ENCODE peak calls at places on chromosomes 11 and 22, in five cellular contexts. Q is CD4-positive, alpha-beta T cell; X is heart right ventricle; U is LoVo; G is germinal center. H is an unnamed sample.

GRCh38 chr11:5004429-5005274 is 10.0 kb downstream of the OR51L1 start:
- DNase-seq in G (no peak), U (peak), X (peak), Q (no peak), H (peak)

GRCh38 chr22:47593911-47594311 is 831.5 kb downstream of the TBC1D22A start:
- DNase-seq in G (no peak), Q (no peak), U (no peak), X (no peak), H (no peak)

GRCh38 chr11:130423541-130424155 is 4.8 kb downstream of the ADAMTS8 start:
- DNase-seq in X (no peak), Q (no peak), U (no peak), G (no peak), H (no peak)

GRCh38 chr11:114562166-114562916 is 2.7 kb upstream of the NXPE1 start:
- DNase-seq in X (no peak), G (no peak), U (peak), Q (no peak), H (no peak)

GRCh38 chr22:48204296-48204695 is 1441.8 kb downstream of the TBC1D22A start:
- DNase-seq in G (no peak), U (no peak), Q (no peak), X (no peak), H (no peak)

GRCh38 chr11:117878314-117878938 is 2.0 kb upstream of the FXYD6 start:
- DNase-seq in G (no peak), U (no peak), Q (no peak), X (no peak), H (no peak)

GRCh38 chr11:113574586-113574985 is 99.4 kb upstream of the DRD2 start:
- DNase-seq in Q (no peak), U (no peak), G (no peak), X (no peak), H (no peak)

GRCh38 chr11:83122766-83123165 is 34.2 kb upstream of the PCF11 start:
- DNase-seq in X (no peak), U (no peak), Q (no peak), G (no peak), H (no peak)

GRCh38 chr11:131864205-131864604 is 493.8 kb downstream of the NTM start:
- DNase-seq in G (no peak), Q (no peak), U (no peak), X (no peak), H (no peak)

GRCh38 chr11:113462830-113463229 is 12.4 kb downstream of the DRD2 start:
- DNase-seq in X (no peak), U (no peak), G (no peak), Q (no peak), H (no peak)

GRCh38 chr11:123665321-123665720 is 10.9 kb upstream of the SCN3B start:
- DNase-seq in G (no peak), X (no peak), U (no peak), Q (no peak), H (no peak)

GRCh38 chr11:521179-521688 is 14.1 kb downstream of the HRAS start:
- DNase-seq in X (no peak), G (no peak), U (no peak), Q (no peak), H (no peak)

GRCh38 chr11:16028406-16028805 is 327.9 kb downstream of the SOX6 start:
- DNase-seq in Q (no peak), G (no peak), U (no peak), X (no peak), H (no peak)

GRCh38 chr11:35787626-35788025 is 125.1 kb downstream of the TRIM44 start:
- DNase-seq in Q (no peak), G (no peak), U (no peak), X (no peak), H (no peak)

GRCh38 chr11:1130276-1131032 is 27.3 kb upstream of the MUC5AC start:
- DNase-seq in X (no peak), Q (no peak), G (no peak), U (no peak), H (no peak)

H was measured in HS-5.